ENCODE peak calls at places on chromosome X, in six cellular contexts. Z is adrenal gland, S is right lobe of liver, U is colonic mucosa, C is GM23248, R is tibial artery. F is an unnamed sample. For H3K9me3, the result is how much of the 10 kb centered on the place peaks cover.

GRCh38 chrX:8846271-8846670 is 45.1 kb upstream of the FAM9A start:
- DNase-seq in Z (no peak), S (no peak), U (no peak), C (no peak), R (no peak), F (peak)

GRCh38 chrX:18036394-18036793 is 175.3 kb upstream of the RAI2 start:
- DNase-seq in Z (no peak), S (no peak), U (no peak), C (no peak), R (no peak), F (no peak)

GRCh38 chrX:30504309-30504708 is 73.3 kb downstream of the TASL start:
- DNase-seq in Z (no peak), S (no peak), U (no peak), C (peak), R (no peak), F (no peak)

GRCh38 chrX:40244116-40244515 is 146.4 kb upstream of the BCOR start:
- DNase-seq in Z (no peak), S (no peak), U (no peak), C (no peak), R (no peak), F (no peak)

GRCh38 chrX:121146059-121146628 is 98.7 kb downstream of the GLUD2 start:
- DNase-seq in Z (no peak), S (no peak), U (no peak), C (peak), R (no peak), F (no peak)

GRCh38 chrX:120446503-120446902 is 22.6 kb downstream of the LAMP2 start:
- DNase-seq in Z (no peak), S (no peak), U (no peak), C (peak), R (no peak), F (peak)

GRCh38 chrX:28312965-28313364 is 274.3 kb upstream of the IL1RAPL1 start:
- DNase-seq in Z (no peak), S (no peak), U (no peak), C (no peak), R (no peak), F (no peak)

GRCh38 chrX:72685810-72686465 is 28.2 kb downstream of the PHKA1 start:
- DNase-seq in Z (no peak), S (no peak), U (peak), C (peak), R (no peak), F (no peak)

GRCh38 chrX:151151668-151152267 is 24.6 kb upstream of the GPR50 start:
- DNase-seq in Z (peak), S (no peak), U (peak), C (peak), R (no peak), F (peak)

GRCh38 chrX:31497086-31497485 is 425.2 kb upstream of the FTHL17 start:
- DNase-seq in Z (no peak), S (no peak), U (no peak), C (peak), R (no peak), F (no peak)

GRCh38 chrX:290476-291166 is 9.4 kb downstream of the PLCXD1 start:
- DNase-seq in Z (no peak), S (peak), U (peak), C (no peak), R (no peak), F (peak)

GRCh38 chrX:105837227-105837626 is 14.9 kb downstream of the NRK start:
- DNase-seq in Z (peak), S (no peak), U (no peak), C (no peak), R (peak), F (peak)

GRCh38 chrX:132676561-132677186 is 187.8 kb upstream of the MBNL3 start:
- DNase-seq in Z (no peak), S (no peak), U (no peak), C (no peak), R (no peak), F (no peak)

GRCh38 chrX:26215869-26216268 is at the start of gene MAGEB5:
- DNase-seq in Z (no peak), S (no peak), U (no peak), C (no peak), R (no peak), F (no peak)

GRCh38 chrX:41303013-41303412 is 30.9 kb upstream of the DDX3X start:
- DNase-seq in Z (no peak), S (no peak), U (no peak), C (no peak), R (no peak), F (no peak)

GRCh38 chrX:114162068-114162735 is 421.7 kb upstream of the HTR2C start:
- DNase-seq in Z (no peak), S (no peak), U (no peak), C (no peak), R (no peak), F (no peak)

GRCh38 chrX:149145845-149146285 is 359.2 kb downstream of the IDS start:
- DNase-seq in Z (no peak), S (no peak), U (no peak), C (peak), R (no peak), F (no peak)

GRCh38 chrX:40061005-40061404 is 36.8 kb downstream of the BCOR start:
- DNase-seq in Z (no peak), S (no peak), U (no peak), C (no peak), R (no peak), F (no peak)

GRCh38 chrX:25004485-25005032 is 11.2 kb downstream of the ARX start:
- DNase-seq in Z (no peak), S (no peak), U (no peak), C (no peak), R (no peak), F (no peak)

GRCh38 chrX:15815779-15816452 is 25.6 kb downstream of the ZRSR2 start:
- DNase-seq in Z (no peak), S (no peak), U (no peak), C (peak), R (no peak), F (no peak)

DNA sequence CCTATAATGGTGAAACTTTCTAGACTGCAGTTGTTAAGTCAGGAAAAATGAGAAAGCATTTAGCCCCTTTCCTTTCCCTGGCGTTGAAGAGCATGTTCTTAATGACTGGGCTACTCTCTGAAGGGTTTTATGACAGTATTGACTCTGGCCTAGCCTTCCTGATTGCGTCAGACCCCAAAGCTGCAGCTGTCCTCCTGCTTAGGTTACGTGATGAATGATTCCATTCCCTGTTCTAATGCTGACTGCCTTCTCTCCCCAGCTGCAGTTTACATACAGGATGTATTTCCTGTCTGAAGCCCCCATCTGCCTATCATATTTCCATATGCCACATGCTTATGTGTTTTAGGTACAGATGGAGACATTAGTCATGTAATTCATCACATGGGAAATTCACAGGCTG is 105.8 kb upstream of the EGFL6 start:
- DNase-seq in Z (no peak), S (no peak), U (peak), C (peak), R (peak), F (no peak)
- H3K27ac ChIP-seq in Z (no peak), S (no peak), U (no peak), C (peak), R (peak), F (no peak)

GRCh38 chrX:87878926-87879325 is 361.3 kb downstream of the KLHL4 start:
- DNase-seq in Z (no peak), S (no peak), U (no peak), C (no peak), R (no peak), F (no peak)
- H3K9me3 ChIP-seq in Z (under half), S (under half), U (under half), C (under half), R (under half), F (under half)

DNA sequence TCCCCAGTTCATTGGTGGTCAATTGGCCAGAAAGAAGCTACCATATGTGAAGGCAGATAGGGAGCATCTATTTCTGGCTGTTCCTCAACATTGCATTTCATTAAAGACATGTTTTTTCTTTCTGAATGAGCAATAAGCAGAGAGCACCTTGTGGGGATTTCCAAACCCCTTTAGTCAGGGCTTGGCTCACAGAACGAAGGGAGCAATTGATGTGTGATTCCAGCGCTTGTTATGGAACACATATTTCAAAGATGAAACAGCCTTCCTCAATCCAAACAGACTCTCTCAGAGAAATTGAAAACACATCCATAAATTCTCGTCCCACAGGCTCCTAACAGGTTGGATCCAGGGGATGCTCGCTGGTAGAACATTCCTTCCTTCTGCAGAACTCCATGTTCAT is 84.1 kb downstream of the CLCN4 start:
- DNase-seq in Z (no peak), S (no peak), U (no peak), C (peak), R (no peak), F (no peak)
- H3K27ac ChIP-seq in Z (no peak), S (no peak), U (no peak), C (peak), R (no peak), F (no peak)

DNA sequence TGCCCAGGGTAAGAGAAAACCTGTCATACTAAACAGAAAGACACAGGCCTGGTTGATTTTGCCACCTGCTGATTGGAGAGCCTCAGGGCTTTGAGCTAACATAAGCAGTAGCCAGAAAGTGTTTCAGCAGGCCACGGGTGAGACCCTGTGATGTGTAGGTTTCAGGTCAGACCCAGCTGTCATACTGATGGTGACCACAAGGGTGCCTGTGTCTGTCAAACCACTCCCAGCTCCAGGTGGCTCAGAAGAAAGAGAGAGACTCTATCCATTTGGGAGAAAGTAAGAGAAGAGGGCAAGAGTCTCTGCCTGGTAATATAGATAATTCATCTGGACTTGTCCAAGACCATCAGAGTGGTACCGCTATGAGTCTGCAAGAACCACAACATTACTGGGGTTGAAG is 72.8 kb upstream of the NLRP2B start:
- DNase-seq in Z (no peak), S (no peak), U (no peak), C (no peak), R (no peak), F (no peak)
- H3K9me3 ChIP-seq in Z (under half), S (under half), U (under half), C (under half), R (under half), F (under half)

GRCh38 chrX:118510076-118510475 is 14.5 kb downstream of the DOCK11 start:
- DNase-seq in Z (no peak), S (no peak), U (no peak), C (no peak), R (no peak), F (no peak)

GRCh38 chrX:118507766-118508165 is 12.2 kb downstream of the DOCK11 start:
- DNase-seq in Z (no peak), S (no peak), U (no peak), C (peak), R (no peak), F (no peak)

GRCh38 chrX:118508221-118508620 is 12.6 kb downstream of the DOCK11 start:
- DNase-seq in Z (no peak), S (no peak), U (no peak), C (no peak), R (no peak), F (peak)

GRCh38 chrX:118508690-118509089 is 13.1 kb downstream of the DOCK11 start:
- DNase-seq in Z (no peak), S (no peak), U (no peak), C (no peak), R (peak), F (peak)

DNA sequence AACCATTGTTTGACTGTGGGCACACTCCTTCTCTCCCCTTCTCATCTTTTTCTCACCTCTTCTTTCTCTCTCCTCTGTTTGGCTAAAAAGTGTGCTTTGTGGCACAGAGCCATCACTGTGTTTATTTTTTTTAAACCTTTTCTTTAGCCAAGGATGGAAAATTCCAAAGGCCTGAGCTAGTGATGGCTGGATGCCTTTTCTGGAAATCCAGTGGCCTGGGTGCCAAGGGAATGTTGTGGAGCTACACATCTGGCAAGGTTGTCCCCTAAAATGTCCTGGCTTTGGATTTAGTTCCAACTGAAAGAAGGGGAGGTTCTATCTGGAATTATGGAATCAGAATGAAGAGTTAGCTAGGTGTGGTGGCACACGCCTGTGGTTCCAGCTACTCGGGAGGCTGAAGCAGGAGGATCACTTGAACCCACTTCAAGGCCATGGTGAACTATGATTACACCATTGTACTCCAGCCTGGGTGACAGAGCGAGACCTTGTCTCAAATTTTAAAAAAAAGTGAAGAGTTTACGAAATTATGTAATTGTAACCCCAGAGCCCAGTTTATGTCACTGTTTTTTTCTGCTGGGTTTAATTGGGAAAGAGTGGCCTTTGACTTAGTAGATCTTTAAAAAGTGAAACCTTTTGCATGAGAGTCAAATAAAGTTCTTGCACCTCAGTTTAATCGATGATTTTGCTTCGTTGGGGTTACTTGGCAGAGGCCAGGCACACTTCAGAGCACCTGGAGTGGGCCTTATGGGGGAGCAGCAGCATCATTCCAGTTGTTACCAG is 17.7 kb downstream of the DOCK11 start:
- DNase-seq in Z (no peak), S (peak), U (no peak), C (peak), R (no peak), F (no peak)
- H3K27ac ChIP-seq in Z (no peak), S (no peak), U (no peak), C (no peak), R (peak), F (peak)

GRCh38 chrX:47446431-47446830 is 36.6 kb downstream of the ZNF41 start:
- DNase-seq in Z (no peak), S (no peak), U (no peak), C (no peak), R (no peak), F (no peak)

GRCh38 chrX:47452112-47452511 is 30.9 kb downstream of the ZNF41 start:
- DNase-seq in Z (no peak), S (no peak), U (no peak), C (no peak), R (no peak), F (no peak)

GRCh38 chrX:47446971-47447370 is 36.1 kb downstream of the ZNF41 start:
- DNase-seq in Z (no peak), S (no peak), U (no peak), C (no peak), R (no peak), F (no peak)

GRCh38 chrX:47448165-47448806 is 34.7 kb downstream of the ZNF41 start:
- DNase-seq in Z (no peak), S (no peak), U (no peak), C (no peak), R (no peak), F (no peak)

GRCh38 chrX:47447607-47448006 is 35.4 kb downstream of the ZNF41 start:
- DNase-seq in Z (no peak), S (no peak), U (no peak), C (no peak), R (no peak), F (no peak)
- H3K9me3 ChIP-seq in Z (under half), S (under half), U (under half), C (under half), R (half or more), F (under half)

DNA sequence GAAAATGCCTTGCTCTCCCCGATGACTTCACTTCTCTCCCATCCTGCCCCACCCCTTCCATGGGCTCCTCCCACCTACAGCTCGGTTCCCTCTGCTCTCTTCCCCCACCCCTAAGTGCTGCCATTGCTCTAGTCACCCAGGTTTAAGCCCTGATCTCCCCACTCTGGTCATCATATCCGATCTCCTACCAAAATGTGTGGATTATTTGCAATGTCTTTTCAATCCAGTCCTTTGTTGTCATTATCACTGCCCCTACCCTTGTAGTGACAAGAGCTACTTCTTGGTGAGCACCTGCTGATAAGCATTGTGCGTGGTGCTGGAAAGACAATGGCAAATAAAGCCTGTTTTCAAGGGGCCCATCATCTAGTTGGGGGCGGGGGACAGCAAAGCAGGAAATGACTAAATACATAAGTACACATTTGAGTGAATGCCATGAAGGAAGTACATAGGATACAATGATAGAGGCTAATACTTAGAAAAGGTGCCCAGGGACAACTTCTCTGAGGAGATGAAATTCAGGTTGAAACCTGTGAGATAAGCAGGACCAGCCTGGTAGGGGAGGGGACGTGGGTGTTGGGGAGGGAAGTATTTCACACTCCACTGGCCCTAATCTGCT is 63.8 kb downstream of the DLG3 start:
- DNase-seq in Z (no peak), S (no peak), U (no peak), C (peak), R (no peak), F (peak)
- H3K27ac ChIP-seq in Z (no peak), S (no peak), U (no peak), C (no peak), R (no peak), F (no peak)